ENCODE peak calls at places on chromosomes 6 and 20, in six cellular contexts. D is H54, T is Peyer's patch, V is HCT116, A is NB4, E is ovary. L is an unnamed sample.

GRCh38 chr6:357261-357790 is 34.2 kb upstream of the IRF4 start:
- DNase-seq in D (no peak), T (no peak), V (no peak), A (no peak), E (no peak), L (no peak)

GRCh38 chr6:166203641-166204222 is 36.1 kb upstream of the TBXT start:
- DNase-seq in D (no peak), T (no peak), V (no peak), A (no peak), E (no peak), L (no peak)

GRCh38 chr6:25320459-25320858 is 41.3 kb downstream of the CARMIL1 start:
- DNase-seq in D (no peak), T (no peak), V (no peak), A (no peak), E (no peak), L (no peak)

GRCh38 chr6:123418101-123418500 is 218.6 kb downstream of the TRDN start:
- DNase-seq in D (no peak), T (no peak), V (no peak), A (no peak), E (no peak), L (no peak)

GRCh38 chr6:156316613-156317012 is 460.6 kb upstream of the ARID1B start:
- DNase-seq in D (no peak), T (no peak), V (no peak), A (no peak), E (no peak), L (no peak)

GRCh38 chr6:44022296-44022661 is 105.0 kb downstream of the MRPL14 start:
- DNase-seq in D (peak), T (no peak), V (no peak), A (peak), E (no peak), L (no peak)

GRCh38 chr6:8170754-8171153 is 68.4 kb upstream of the EEF1E1 start:
- DNase-seq in D (no peak), T (no peak), V (no peak), A (no peak), E (no peak), L (no peak)

GRCh38 chr6:5205877-5206840 is 54.6 kb downstream of the LYRM4 start:
- DNase-seq in D (peak), T (no peak), V (no peak), A (peak), E (peak), L (no peak)

GRCh38 chr20:10929023-10929422 is 255.2 kb upstream of the JAG1 start:
- DNase-seq in D (no peak), T (no peak), V (no peak), A (no peak), E (no peak), L (no peak)

GRCh38 chr20:19981091-19981490 is 36.1 kb upstream of the NAA20 start:
- DNase-seq in D (peak), T (no peak), V (peak), A (peak), E (no peak), L (no peak)

GRCh38 chr6:124947821-124948451 is 14.3 kb upstream of the RNF217 start:
- DNase-seq in D (no peak), T (no peak), V (no peak), A (no peak), E (no peak), L (no peak)

GRCh38 chr20:47493175-47493953 is 8.3 kb upstream of the NCOA3 start:
- DNase-seq in D (no peak), T (peak), V (peak), A (peak), E (peak), L (peak)

GRCh38 chr6:157198425-157199279 is 124.7 kb downstream of the TMEM242 start:
- DNase-seq in D (no peak), T (no peak), V (no peak), A (no peak), E (peak), L (peak)

GRCh38 chr6:137570307-137570832 is 76.2 kb upstream of the OLIG3 start:
- DNase-seq in D (no peak), T (no peak), V (no peak), A (no peak), E (no peak), L (no peak)

GRCh38 chr6:37244430-37245310 is 12.9 kb upstream of the TBC1D22B start:
- DNase-seq in D (peak), T (peak), V (no peak), A (peak), E (peak), L (no peak)

GRCh38 chr6:13234130-13234529 is 94.2 kb downstream of the TBC1D7 start:
- DNase-seq in D (no peak), T (no peak), V (no peak), A (no peak), E (no peak), L (no peak)

DNA sequence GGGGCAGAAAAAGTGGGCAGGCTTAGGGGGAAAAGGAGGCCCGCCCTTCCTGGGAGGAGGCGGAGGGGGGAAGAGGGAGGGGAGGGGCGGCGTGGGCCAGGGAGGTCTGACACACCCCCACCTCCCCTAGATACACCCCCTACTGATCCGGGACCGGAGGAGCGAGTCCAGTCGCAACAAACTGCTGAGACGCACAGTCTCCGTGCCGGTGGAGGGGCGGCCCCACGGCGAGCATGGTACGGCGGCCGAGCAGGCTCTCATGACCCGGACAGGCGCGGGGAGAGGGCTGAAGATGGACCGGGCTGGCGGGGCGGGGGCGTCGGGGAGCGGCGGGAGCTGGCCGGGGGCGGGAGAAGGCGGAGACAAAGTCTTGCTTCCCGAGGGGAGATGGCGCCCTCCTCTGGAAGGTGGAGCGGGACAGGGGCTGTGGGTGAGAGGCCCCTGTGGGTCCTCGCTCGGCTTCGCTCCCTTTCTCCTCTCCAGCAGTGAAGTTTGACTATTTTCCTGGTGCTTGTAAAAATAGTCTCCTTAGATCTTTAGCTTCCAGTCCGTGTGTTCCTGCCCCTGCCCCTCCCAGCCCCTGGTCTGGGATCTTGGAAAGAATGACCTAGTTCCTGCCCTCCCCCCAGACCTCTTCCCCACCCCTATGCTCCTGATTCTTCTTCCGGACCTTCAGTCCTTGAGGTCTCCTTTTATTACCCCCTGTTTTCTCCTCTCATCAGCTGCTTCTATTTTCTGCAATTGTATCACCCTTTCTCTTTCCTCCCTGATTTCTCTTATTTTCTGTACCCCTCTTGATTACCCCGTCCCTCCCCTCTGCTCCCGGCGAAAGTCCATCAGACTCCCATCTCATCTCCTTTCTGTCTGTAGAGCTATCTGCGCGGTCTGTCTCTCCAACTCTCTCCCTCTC is 6.1 kb downstream of the SYNGAP1 start:
- DNase-seq in D (peak), T (peak), V (peak), A (peak), E (peak), L (peak)
- TF ChIP-seq POLR2A in D (peak), T (no peak), V (peak), A (no peak), E (peak), L (peak)

GRCh38 chr6:118386975-118387374 is 161.1 kb upstream of the PLN start:
- DNase-seq in D (no peak), T (no peak), V (no peak), A (no peak), E (no peak), L (no peak)
- TF ChIP-seq POLR2A in D (no peak), T (no peak), V (no peak), A (no peak), E (no peak), L (no peak)

GRCh38 chr20:48920527-48921167 is 864 bp upstream of the ARFGEF2 start:
- DNase-seq in D (no peak), T (no peak), V (no peak), A (no peak), E (no peak), L (no peak)

GRCh38 chr20:48919882-48920526 is 1.5 kb upstream of the ARFGEF2 start:
- DNase-seq in D (no peak), T (no peak), V (no peak), A (peak), E (no peak), L (peak)

GRCh38 chr20:48923149-48923718 is 1.7 kb downstream of the ARFGEF2 start:
- DNase-seq in D (no peak), T (no peak), V (no peak), A (no peak), E (no peak), L (peak)

GRCh38 chr20:48921883-48922867 is 664 bp downstream of the ARFGEF2 start:
- DNase-seq in D (peak), T (no peak), V (no peak), A (peak), E (no peak), L (peak)

DNA sequence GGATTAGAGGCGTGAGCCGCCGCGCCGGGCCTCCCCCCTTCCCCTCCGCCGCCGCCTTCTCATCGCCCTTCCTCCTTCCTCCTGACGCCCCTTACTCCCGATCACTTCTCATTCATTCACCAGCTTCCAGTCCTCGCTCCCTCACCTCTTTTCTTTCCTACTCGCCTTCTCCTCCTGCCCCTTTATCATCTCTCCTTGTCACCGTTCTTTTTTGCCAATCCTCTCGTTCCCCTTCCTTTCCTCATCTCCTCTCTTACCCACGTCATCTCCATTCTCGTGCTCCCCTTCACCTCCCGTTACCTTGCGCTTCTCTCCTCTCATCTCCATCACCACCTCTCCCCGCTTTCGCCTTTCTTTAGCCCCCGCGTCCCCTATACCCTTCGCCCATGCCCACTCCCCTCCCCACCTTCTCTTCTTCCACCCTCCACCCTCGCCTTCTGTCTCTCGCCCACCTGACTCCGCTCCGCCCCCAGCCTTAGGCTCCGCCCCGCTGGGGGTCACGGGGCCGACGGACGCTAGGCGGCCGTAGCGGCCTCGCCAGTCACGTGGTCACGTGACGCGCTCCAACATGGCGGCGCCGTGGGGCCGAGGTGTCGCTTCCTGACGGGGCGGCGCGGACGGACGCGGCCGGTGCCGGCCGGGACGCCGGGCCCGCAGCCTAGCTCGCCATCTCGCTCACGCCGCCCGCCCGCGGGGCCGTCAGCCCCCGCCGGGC is at the start of gene ARFGEF2:
- DNase-seq in D (peak), T (peak), V (peak), A (peak), E (peak), L (peak)
- TF ChIP-seq POLR2A in D (peak), T (peak), V (peak), A (peak), E (peak), L (peak)

GRCh38 chr6:73653571-73654424 is at the start of gene SLC17A5:
- DNase-seq in D (peak), T (peak), V (peak), A (peak), E (peak), L (peak)
- TF ChIP-seq POLR2A in D (peak), T (peak), V (peak), A (peak), E (peak), L (peak)

L was measured in erythroblast.